ENCODE peak calls at places on chromosomes 6 and 20, in six cellular contexts. L is A549, W is colonic mucosa, S is fibroblast of lung, Y is neural progenitor cell, G is heart right ventricle. U is an unnamed sample.

GRCh38 chr6:154232013-154232920 is 124.3 kb downstream of the IPCEF1 start:
- DNase-seq in L (no peak), W (no peak), S (peak), Y (no peak), G (no peak), U (peak)

GRCh38 chr6:161169060-161169459 is 104.8 kb downstream of the AGPAT4 start:
- DNase-seq in L (no peak), W (no peak), S (peak), Y (no peak), G (no peak), U (no peak)

GRCh38 chr6:75318900-75319299 is 34.3 kb upstream of the TMEM30A start:
- DNase-seq in L (no peak), W (no peak), S (no peak), Y (no peak), G (no peak), U (no peak)

GRCh38 chr6:89436226-89436625 is 3.3 kb downstream of the ANKRD6 start:
- DNase-seq in L (no peak), W (no peak), S (no peak), Y (no peak), G (no peak), U (no peak)

GRCh38 chr6:158158123-158158522 is 9.9 kb downstream of the SERAC1 start:
- DNase-seq in L (no peak), W (no peak), S (no peak), Y (no peak), G (no peak), U (no peak)

GRCh38 chr6:53582963-53583362 is 38.1 kb upstream of the GCLC start:
- DNase-seq in L (no peak), W (no peak), S (no peak), Y (no peak), G (no peak), U (peak)

GRCh38 chr6:166862287-166862977 is 93.9 kb downstream of the RNASET2 start:
- DNase-seq in L (no peak), W (no peak), S (no peak), Y (peak), G (peak), U (no peak)

GRCh38 chr6:100472674-100473073 is 8.0 kb upstream of the SIM1 start:
- DNase-seq in L (peak), W (no peak), S (no peak), Y (no peak), G (no peak), U (no peak)

GRCh38 chr6:113843500-113844068 is 13.6 kb upstream of the MARCKS start:
- DNase-seq in L (no peak), W (no peak), S (no peak), Y (peak), G (no peak), U (no peak)

GRCh38 chr20:10708342-10709185 is 34.8 kb upstream of the JAG1 start:
- DNase-seq in L (peak), W (no peak), S (peak), Y (peak), G (no peak), U (peak)

GRCh38 chr6:160088069-160088773 is 33.4 kb upstream of the SLC22A1 start:
- DNase-seq in L (peak), W (peak), S (peak), Y (peak), G (peak), U (peak)

GRCh38 chr6:157996201-157996712 is 14.6 kb downstream of the SYNJ2 start:
- DNase-seq in L (no peak), W (no peak), S (no peak), Y (no peak), G (no peak), U (no peak)

GRCh38 chr6:120938164-120938875 is 396.0 kb downstream of the TBC1D32 start:
- DNase-seq in L (no peak), W (no peak), S (no peak), Y (no peak), G (no peak), U (no peak)

GRCh38 chr20:31542963-31543362 is 28.7 kb downstream of the HM13 start:
- DNase-seq in L (no peak), W (no peak), S (no peak), Y (no peak), G (no peak), U (no peak)

GRCh38 chr20:17584684-17585083 is 14.8 kb downstream of the DSTN start:
- DNase-seq in L (no peak), W (no peak), S (peak), Y (no peak), G (no peak), U (no peak)

GRCh38 chr6:85464722-85465150 is 14.9 kb downstream of the NT5E start:
- DNase-seq in L (peak), W (no peak), S (peak), Y (no peak), G (no peak), U (peak)

GRCh38 chr6:65199121-65199520 is 507.9 kb downstream of the EYS start:
- DNase-seq in L (no peak), W (no peak), S (peak), Y (no peak), G (no peak), U (no peak)

GRCh38 chr6:235763-236360 is 56.4 kb upstream of the DUSP22 start:
- DNase-seq in L (no peak), W (no peak), S (peak), Y (peak), G (peak), U (no peak)

GRCh38 chr20:42688576-42688975 is 501.1 kb downstream of the PTPRT start:
- DNase-seq in L (no peak), W (no peak), S (no peak), Y (peak), G (no peak), U (no peak)

GRCh38 chr6:89944181-89944755 is 50.0 kb downstream of the GJA10 start:
- DNase-seq in L (no peak), W (no peak), S (peak), Y (no peak), G (no peak), U (no peak)

GRCh38 chr6:154112181-154112809 is 73.3 kb downstream of the OPRM1 start:
- DNase-seq in L (no peak), W (no peak), S (no peak), Y (no peak), G (no peak), U (peak)

GRCh38 chr20:1893721-1894470 is 1.3 kb upstream of the SIRPA start:
- DNase-seq in L (peak), W (peak), S (no peak), Y (no peak), G (peak), U (no peak)

GRCh38 chr6:139474145-139475108 is 100.0 kb upstream of the CITED2 start:
- DNase-seq in L (no peak), W (peak), S (peak), Y (peak), G (peak), U (no peak)

DNA sequence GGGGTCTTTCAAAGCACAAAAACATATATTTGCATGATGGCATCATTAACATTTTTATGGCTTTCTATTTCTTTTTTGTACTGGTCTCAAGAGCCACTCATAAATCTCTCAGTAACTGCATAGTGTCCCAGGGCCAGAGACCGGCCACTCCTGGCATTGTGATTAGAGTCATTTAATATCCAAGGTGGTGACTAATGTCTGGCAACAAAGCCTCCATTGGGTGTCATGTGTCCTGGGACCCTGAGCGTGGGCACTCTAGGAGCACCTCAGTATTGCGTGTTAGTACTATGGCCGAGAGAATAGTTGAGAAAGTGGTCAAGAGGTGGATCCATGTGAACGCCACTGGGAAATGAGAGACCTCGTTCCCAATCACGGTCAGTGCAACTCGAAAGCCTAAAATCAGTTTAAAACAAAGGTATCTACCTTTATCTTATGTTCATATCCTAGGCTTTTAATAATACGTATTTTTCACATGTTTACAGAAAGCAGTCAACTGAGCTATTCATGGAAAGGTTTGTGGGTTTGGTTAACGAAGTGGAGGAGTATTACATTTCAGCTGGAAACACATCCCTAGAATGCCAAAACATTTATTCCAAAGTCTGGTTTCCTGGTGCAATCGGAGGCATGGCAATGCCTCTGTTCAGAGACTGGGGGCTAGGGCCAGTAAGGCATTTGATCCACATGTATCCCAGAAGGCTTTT is 2.7 kb upstream of the ESR1 start:
- DNase-seq in L (no peak), W (no peak), S (no peak), Y (no peak), G (no peak), U (no peak)
- H3K27ac ChIP-seq in L (no peak), W (no peak), S (no peak), Y (no peak), G (no peak), U (no peak)

GRCh38 chr6:16415677-16416076 is 177.3 kb downstream of the GMPR start:
- DNase-seq in L (no peak), W (no peak), S (no peak), Y (no peak), G (no peak), U (no peak)
- TF ChIP-seq CTCF in L (no peak), W (no peak), S (no peak), Y (no peak), G (no peak), U (no peak)

GRCh38 chr20:57394087-57395082 is 3.2 kb downstream of the RBM38 start:
- DNase-seq in L (no peak), W (no peak), S (no peak), Y (no peak), G (no peak), U (no peak)
- H3K27ac ChIP-seq in L (no peak), W (no peak), S (no peak), Y (no peak), G (peak), U (peak)

GRCh38 chr20:49786671-49787370 is 25.8 kb upstream of the SLC9A8 start:
- DNase-seq in L (peak), W (no peak), S (peak), Y (no peak), G (no peak), U (peak)
- TF ChIP-seq CTCF in L (peak), W (no peak), S (peak), Y (peak), G (peak), U (no peak)

GRCh38 chr6:25179051-25179778 is 100.0 kb upstream of the CARMIL1 start:
- DNase-seq in L (no peak), W (no peak), S (peak), Y (no peak), G (no peak), U (no peak)

GRCh38 chr6:25180630-25181375 is 98.4 kb upstream of the CARMIL1 start:
- DNase-seq in L (no peak), W (no peak), S (no peak), Y (no peak), G (no peak), U (no peak)

GRCh38 chr6:25176466-25176865 is 102.7 kb upstream of the CARMIL1 start:
- DNase-seq in L (no peak), W (no peak), S (no peak), Y (no peak), G (no peak), U (no peak)

GRCh38 chr6:25177629-25178028 is 101.5 kb upstream of the CARMIL1 start:
- DNase-seq in L (no peak), W (no peak), S (no peak), Y (no peak), G (no peak), U (no peak)

GRCh38 chr6:25178336-25178735 is 100.8 kb upstream of the CARMIL1 start:
- DNase-seq in L (no peak), W (no peak), S (no peak), Y (no peak), G (no peak), U (no peak)
- H3K27ac ChIP-seq in L (no peak), W (peak), S (no peak), Y (no peak), G (peak), U (no peak)

GRCh38 chr6:32096394-32097258 is 12.5 kb downstream of the TNXB start:
- DNase-seq in L (no peak), W (no peak), S (no peak), Y (no peak), G (no peak), U (no peak)

GRCh38 chr6:32092760-32093497 is 16.2 kb downstream of the TNXB start:
- DNase-seq in L (peak), W (no peak), S (peak), Y (no peak), G (no peak), U (no peak)

GRCh38 chr6:32096087-32096393 is 13.1 kb downstream of the TNXB start:
- DNase-seq in L (no peak), W (no peak), S (no peak), Y (no peak), G (no peak), U (no peak)

GRCh38 chr6:32095338-32096086 is 13.6 kb downstream of the TNXB start:
- DNase-seq in L (no peak), W (no peak), S (no peak), Y (no peak), G (no peak), U (no peak)
- TF ChIP-seq CTCF in L (no peak), W (no peak), S (no peak), Y (peak), G (no peak), U (no peak)

DNA sequence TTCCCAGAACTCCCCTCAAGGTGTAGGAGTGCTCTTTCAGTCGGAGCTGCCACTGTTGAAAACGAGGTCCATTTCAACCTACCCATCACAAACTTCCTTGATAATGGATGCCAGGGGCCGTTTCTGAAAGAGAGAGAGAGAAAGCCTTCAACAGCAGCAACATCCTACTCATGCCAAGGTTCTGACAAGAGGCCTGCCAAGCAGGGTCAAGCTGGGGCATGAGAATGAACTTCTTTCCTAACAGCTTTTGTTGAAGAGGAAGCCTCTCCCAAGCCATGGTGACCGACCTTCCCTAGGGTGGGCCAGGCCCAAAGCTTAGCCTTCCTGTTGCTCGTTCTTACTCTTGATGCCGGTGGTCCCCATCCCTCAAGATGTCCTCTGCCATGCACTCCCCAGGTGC is 12.4 kb downstream of the ELMO2 start:
- DNase-seq in L (no peak), W (no peak), S (no peak), Y (no peak), G (no peak), U (no peak)
- H3K27ac ChIP-seq in L (no peak), W (no peak), S (no peak), Y (no peak), G (no peak), U (no peak)

DNA sequence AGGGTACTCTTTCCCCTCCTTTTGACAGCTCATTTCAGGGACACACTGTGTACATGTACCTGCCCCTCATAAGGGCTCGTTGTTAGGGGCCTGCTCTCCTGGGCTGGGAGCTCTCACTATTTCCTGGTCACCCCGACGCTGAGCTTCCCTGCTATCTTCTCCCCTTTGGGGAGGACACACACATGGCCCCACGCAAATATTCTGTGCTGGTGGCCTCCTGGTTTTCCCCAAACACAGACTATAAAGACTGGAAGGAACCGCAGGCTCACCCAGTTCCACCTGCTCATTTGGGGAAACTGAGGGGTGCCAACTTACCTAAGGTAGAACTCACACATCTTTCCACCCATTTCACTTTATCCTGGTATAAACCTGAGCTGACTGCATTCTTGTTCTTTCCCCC is 301.4 kb upstream of the SUPT3H start:
- DNase-seq in L (no peak), W (no peak), S (no peak), Y (no peak), G (no peak), U (no peak)
- TF ChIP-seq CTCF in L (no peak), W (no peak), S (no peak), Y (no peak), G (no peak), U (no peak)

GRCh38 chr20:13058666-13059389 is 50.1 kb downstream of the SPTLC3 start:
- DNase-seq in L (no peak), W (no peak), S (no peak), Y (no peak), G (no peak), U (no peak)

GRCh38 chr20:13059398-13060136 is 50.8 kb downstream of the SPTLC3 start:
- DNase-seq in L (no peak), W (no peak), S (no peak), Y (no peak), G (no peak), U (no peak)

DNA sequence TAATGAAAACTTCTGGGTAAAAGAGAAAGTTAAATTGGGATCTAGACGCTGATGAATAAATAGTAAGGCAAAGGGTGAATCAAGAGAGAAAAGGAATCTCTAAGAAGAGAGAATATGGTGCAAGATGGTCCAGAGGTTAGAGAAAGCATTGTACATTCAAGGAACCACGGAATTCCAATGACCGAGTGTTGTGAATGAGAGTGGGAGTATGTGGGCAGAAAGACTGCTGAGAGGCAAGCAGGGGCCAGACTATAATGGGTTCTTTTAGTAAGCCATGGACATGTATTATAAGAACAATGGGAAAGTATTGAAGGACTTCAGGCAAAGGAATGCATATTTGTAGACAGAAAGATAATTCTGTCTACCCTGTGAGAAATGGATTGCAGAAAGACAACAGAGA is 45.2 kb downstream of the SPTLC3 start:
- DNase-seq in L (no peak), W (no peak), S (no peak), Y (no peak), G (no peak), U (no peak)
- H3K27ac ChIP-seq in L (no peak), W (no peak), S (no peak), Y (no peak), G (no peak), U (no peak)

DNA sequence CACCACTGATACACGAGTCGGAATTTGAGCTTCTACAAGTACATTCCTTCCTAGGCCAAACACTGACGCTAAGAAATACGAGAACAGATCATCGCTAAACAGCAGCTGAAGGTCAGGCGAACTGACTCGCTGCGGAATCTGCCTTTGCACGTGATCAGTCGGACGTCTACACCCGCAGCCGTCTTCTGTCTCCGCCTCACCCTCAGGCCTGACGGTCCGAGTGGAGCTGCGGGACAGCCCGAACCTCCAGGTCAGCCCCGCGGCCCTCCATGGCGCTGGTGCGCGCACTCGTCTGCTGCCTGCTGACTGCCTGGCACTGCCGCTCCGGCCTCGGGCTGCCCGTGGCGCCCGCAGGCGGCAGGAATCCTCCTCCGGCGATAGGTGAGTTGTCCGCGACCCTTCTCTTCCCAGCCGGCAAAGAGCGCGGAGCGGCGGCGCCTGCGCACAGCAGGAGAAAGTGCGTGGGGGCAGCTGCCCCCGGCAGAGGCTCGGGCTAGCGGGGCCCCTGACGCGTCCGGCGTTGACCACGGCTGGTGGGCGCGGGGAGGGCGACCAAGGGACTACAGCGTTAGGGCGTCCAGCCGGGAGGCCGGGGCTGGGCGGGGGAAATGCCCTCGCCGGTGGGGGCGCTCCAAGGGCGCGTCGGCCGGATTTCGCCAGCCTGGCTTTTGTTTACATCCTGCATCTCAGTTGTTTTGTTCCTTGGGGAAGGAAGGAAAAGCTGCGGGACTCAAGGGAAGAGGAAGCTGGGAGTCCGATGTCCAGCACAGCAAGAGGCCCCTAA is at the start of gene SMPDL3A:
- DNase-seq in L (peak), W (peak), S (peak), Y (peak), G (peak), U (peak)
- TF ChIP-seq CTCF in L (peak), W (no peak), S (peak), Y (peak), G (no peak), U (peak)